ENCODE peak calls at places on chromosome 17, in seven cellular contexts. K is endodermal cell, J is esophagus squamous epithelium, D is coronary artery, L is HFFc6, P is cardiac muscle cell, Q is mesothelial cell of epicardium. R is an unnamed sample.

GRCh38 chr17:2122641-2123302 is 67.9 kb downstream of the HIC1 start:
- DNase-seq in J (no peak), P (peak), K (peak), Q (no peak), D (no peak), L (no peak), R (no peak)

GRCh38 chr17:77488531-77489238 is 347.9 kb downstream of the SEC14L1 start:
- DNase-seq in D (no peak), P (no peak), Q (no peak), L (no peak), J (no peak), K (no peak), R (no peak)

GRCh38 chr17:39239640-39240314 is 14.0 kb upstream of the STAC2 start:
- DNase-seq in K (peak), D (peak), P (no peak), L (no peak), Q (peak), J (no peak), R (no peak)

GRCh38 chr17:79573196-79573929 is 37.5 kb downstream of the RBFOX3 start:
- DNase-seq in Q (no peak), K (no peak), L (no peak), D (no peak), P (no peak), J (no peak), R (no peak)

GRCh38 chr17:66540131-66540781 is 237.8 kb downstream of the PRKCA start:
- DNase-seq in L (peak), P (peak), Q (no peak), J (no peak), K (peak), D (no peak), R (peak)

GRCh38 chr17:60372790-60373483 is 19.0 kb downstream of the USP32 start:
- DNase-seq in D (no peak), K (peak), L (peak), Q (no peak), P (peak), J (no peak), R (no peak)

GRCh38 chr17:17313350-17313991 is 10.3 kb downstream of the NT5M start:
- DNase-seq in J (no peak), D (no peak), Q (peak), L (no peak), P (peak), K (peak), R (no peak)

GRCh38 chr17:80151333-80151732 is 4.4 kb upstream of the EIF4A3 start:
- DNase-seq in K (no peak), J (no peak), L (peak), Q (no peak), P (peak), D (no peak), R (no peak)

GRCh38 chr17:43468746-43469544 is 14.8 kb upstream of the DHX8 start:
- DNase-seq in Q (no peak), L (peak), P (peak), J (no peak), K (no peak), D (no peak), R (no peak)

DNA sequence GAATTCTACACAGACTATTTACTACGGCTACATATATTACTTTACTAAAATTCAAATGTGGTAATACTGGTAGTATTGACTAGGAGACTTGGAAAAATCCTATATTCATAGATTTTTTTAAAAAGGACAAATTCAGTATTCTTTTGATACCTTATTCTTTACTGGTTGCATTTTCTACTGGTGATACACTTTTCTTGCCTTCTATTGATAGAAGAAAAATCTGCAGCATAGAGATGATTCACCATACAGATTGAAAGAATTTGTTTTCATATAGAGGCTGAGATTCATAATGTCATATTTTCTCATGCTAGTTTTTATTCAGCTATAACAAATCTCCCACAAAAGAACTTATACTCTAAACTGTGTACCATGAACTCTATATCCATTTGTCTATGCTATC is 195.4 kb upstream of the C17orf78 start:
- DNase-seq in J (no peak), P (no peak), K (no peak), L (no peak), Q (no peak), D (no peak), R (no peak)
- TF ChIP-seq CTCF in J (no peak), P (no peak), K (no peak), L (no peak), Q (no peak), D (no peak), R (no peak)

GRCh38 chr17:82609655-82610054 is 38.6 kb downstream of the WDR45B start:
- DNase-seq in K (no peak), D (no peak), L (no peak), J (no peak), Q (no peak), P (no peak), R (no peak)

GRCh38 chr17:82604532-82604931 is 43.7 kb downstream of the WDR45B start:
- DNase-seq in J (no peak), L (no peak), Q (no peak), P (no peak), K (no peak), D (no peak), R (no peak)

GRCh38 chr17:82605939-82606600 is 42.2 kb downstream of the WDR45B start:
- DNase-seq in K (no peak), P (peak), Q (no peak), L (no peak), D (no peak), J (no peak), R (no peak)

GRCh38 chr17:82611140-82612058 is 36.8 kb downstream of the WDR45B start:
- DNase-seq in J (no peak), D (no peak), P (peak), L (no peak), K (peak), Q (no peak), R (no peak)

DNA sequence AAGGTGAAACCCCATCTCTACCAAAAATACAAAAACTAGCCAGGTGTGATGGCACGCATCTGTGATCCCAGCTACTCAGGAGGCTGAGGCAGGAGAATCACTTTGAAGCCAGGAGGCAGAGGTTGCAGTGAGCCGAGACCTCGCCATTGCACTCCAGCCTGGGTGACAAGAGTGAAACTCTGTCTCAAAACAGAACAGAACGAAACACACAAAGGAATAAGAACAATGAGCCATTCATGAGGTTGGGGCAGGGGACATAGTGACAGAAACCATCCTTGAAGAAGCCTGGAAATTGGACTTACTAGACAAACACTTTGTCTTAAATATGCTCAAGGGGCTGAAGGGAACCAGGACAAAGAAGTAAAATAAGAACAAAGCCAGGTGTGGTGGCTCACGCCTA is 39.4 kb downstream of the WDR45B start:
- DNase-seq in Q (no peak), P (no peak), K (no peak), D (no peak), J (no peak), L (no peak), R (no peak)
- TF ChIP-seq CTCF in Q (no peak), P (no peak), K (no peak), D (no peak), J (no peak), L (no peak), R (no peak)

GRCh38 chr17:34852614-34853013 is 108.6 kb downstream of the CCT6B start:
- DNase-seq in J (no peak), K (peak), Q (no peak), P (no peak), L (no peak), D (no peak), R (no peak)
- TF ChIP-seq CTCF in J (no peak), K (peak), Q (no peak), P (no peak), L (peak), D (no peak), R (no peak)

DNA sequence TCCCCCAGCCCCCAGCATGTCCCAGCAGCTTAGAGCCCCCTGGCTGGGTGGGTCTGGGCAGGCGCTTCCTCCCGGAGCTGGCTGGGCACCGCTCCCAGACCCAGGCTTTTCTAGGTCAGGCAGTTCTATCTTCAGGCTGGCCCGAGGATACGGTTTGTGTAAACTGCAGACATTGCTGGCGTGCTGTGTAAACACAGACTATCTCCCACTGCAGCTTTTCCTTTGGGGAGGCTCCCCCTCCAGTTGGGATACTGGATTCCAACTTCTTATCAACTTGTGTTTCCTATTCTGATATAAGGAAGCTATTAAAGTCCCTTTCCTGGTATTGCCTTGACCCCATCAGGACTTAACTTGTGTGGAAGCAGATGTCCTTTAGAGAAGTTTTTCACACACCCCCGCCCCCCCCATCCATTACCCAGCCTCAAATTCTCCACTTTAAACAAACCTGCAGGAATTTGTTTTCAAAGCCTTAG is 18.3 kb upstream of the GNA13 start:
- DNase-seq in Q (peak), K (peak), P (peak), D (no peak), L (no peak), J (no peak), R (no peak)
- TF ChIP-seq CTCF in Q (no peak), K (no peak), P (no peak), D (no peak), L (no peak), J (no peak), R (no peak)

GRCh38 chr17:56718515-56718914 is 115.2 kb downstream of the C17orf67 start:
- DNase-seq in K (no peak), J (no peak), D (no peak), L (no peak), P (no peak), Q (no peak), R (no peak)

GRCh38 chr17:56717471-56717870 is 116.2 kb downstream of the C17orf67 start:
- DNase-seq in D (no peak), J (no peak), P (no peak), K (no peak), Q (no peak), L (no peak), R (no peak)

GRCh38 chr17:56710986-56711385 is 117.5 kb downstream of the NOG start:
- DNase-seq in D (no peak), K (no peak), J (no peak), P (no peak), Q (no peak), L (no peak), R (no peak)

GRCh38 chr17:56715613-56716357 is 117.9 kb downstream of the C17orf67 start:
- DNase-seq in P (peak), K (peak), D (peak), L (peak), Q (peak), J (peak), R (peak)
- TF ChIP-seq CTCF in P (peak), K (peak), D (peak), L (peak), Q (peak), J (peak), R (peak)

GRCh38 chr17:82941021-82942001 is 101.5 kb upstream of the ZNF750 start:
- DNase-seq in L (no peak), Q (no peak), J (no peak), D (peak), K (no peak), P (no peak), R (no peak)

GRCh38 chr17:82943339-82943738 is 103.5 kb upstream of the ZNF750 start:
- DNase-seq in P (no peak), K (no peak), D (peak), J (no peak), Q (no peak), L (no peak), R (no peak)

GRCh38 chr17:82940226-82941020 is 100.6 kb upstream of the ZNF750 start:
- DNase-seq in Q (no peak), D (peak), J (no peak), L (no peak), K (no peak), P (no peak), R (no peak)

GRCh38 chr17:82943751-82944150 is 103.9 kb upstream of the ZNF750 start:
- DNase-seq in J (no peak), D (peak), L (no peak), K (no peak), Q (no peak), P (no peak), R (no peak)

GRCh38 chr17:82942166-82943130 is 102.6 kb upstream of the ZNF750 start:
- DNase-seq in D (peak), Q (no peak), J (no peak), P (no peak), K (no peak), L (no peak), R (no peak)
- TF ChIP-seq CTCF in D (no peak), Q (no peak), J (no peak), P (no peak), K (no peak), L (no peak), R (no peak)

GRCh38 chr17:36703860-36704266 is 102.5 kb downstream of the MRM1 start:
- DNase-seq in K (peak), L (no peak), Q (peak), D (no peak), P (peak), J (no peak), R (peak)
- TF ChIP-seq CTCF in K (no peak), L (no peak), Q (no peak), D (no peak), P (no peak), J (no peak), R (no peak)

R was measured in neural crest cell.